ENCODE peak calls at places on chromosome 1, in eight cellular contexts. One of them, this sample, is unnamed.

GRCh38 chr1:67441183-67441582 is 11.0 kb upstream of the SERBP1 start:
- DNase-seq in breast epithelium: no peak
- DNase-seq in endothelial cell of umbilical vein: peak; percentile 80
- DNase-seq in H1: no peak
- DNase-seq in HepG2: peak; percentile 17
- DNase-seq in esophagus muscularis mucosa: no peak
- DNase-seq in HL-60: peak; percentile 53
- DNase-seq in stomach: peak; percentile 64
- DNase-seq in this sample: no peak

GRCh38 chr1:178020968-178021640 is 51.2 kb upstream of the SEC16B start:
- DNase-seq in breast epithelium: no peak
- DNase-seq in endothelial cell of umbilical vein: no peak
- DNase-seq in H1: no peak
- DNase-seq in HepG2: no peak
- DNase-seq in esophagus muscularis mucosa: no peak
- DNase-seq in HL-60: no peak
- DNase-seq in stomach: no peak
- DNase-seq in this sample: no peak

GRCh38 chr1:60847855-60848582 is 234.3 kb upstream of the NFIA start:
- DNase-seq in breast epithelium: no peak
- DNase-seq in endothelial cell of umbilical vein: no peak
- DNase-seq in H1: no peak
- DNase-seq in HepG2: no peak
- DNase-seq in esophagus muscularis mucosa: no peak
- DNase-seq in HL-60: no peak
- DNase-seq in stomach: no peak
- DNase-seq in this sample: no peak

GRCh38 chr1:24575905-24576587 is 20.2 kb downstream of the NCMAP start:
- DNase-seq in breast epithelium: no peak
- DNase-seq in endothelial cell of umbilical vein: no peak
- DNase-seq in H1: no peak
- DNase-seq in HepG2: no peak
- DNase-seq in esophagus muscularis mucosa: no peak
- DNase-seq in HL-60: no peak
- DNase-seq in stomach: peak; percentile 76
- DNase-seq in this sample: no peak

GRCh38 chr1:59952065-59952464 is 25.5 kb upstream of the CYP2J2 start:
- DNase-seq in breast epithelium: no peak
- DNase-seq in endothelial cell of umbilical vein: no peak
- DNase-seq in H1: no peak
- DNase-seq in HepG2: peak; percentile 12
- DNase-seq in esophagus muscularis mucosa: no peak
- DNase-seq in HL-60: no peak
- DNase-seq in stomach: no peak
- DNase-seq in this sample: no peak

GRCh38 chr1:46581685-46582455 is 22.2 kb downstream of the MKNK1 start:
- DNase-seq in breast epithelium: no peak
- DNase-seq in endothelial cell of umbilical vein: no peak
- DNase-seq in H1: no peak
- DNase-seq in HepG2: no peak
- DNase-seq in esophagus muscularis mucosa: no peak
- DNase-seq in HL-60: peak; percentile 85
- DNase-seq in stomach: no peak
- DNase-seq in this sample: no peak

GRCh38 chr1:168879906-168880734 is 151.1 kb upstream of the DPT start:
- DNase-seq in breast epithelium: no peak
- DNase-seq in endothelial cell of umbilical vein: peak; percentile 8
- DNase-seq in H1: no peak
- DNase-seq in HepG2: no peak
- DNase-seq in esophagus muscularis mucosa: no peak
- DNase-seq in HL-60: no peak
- DNase-seq in stomach: no peak
- DNase-seq in this sample: no peak

GRCh38 chr1:208267896-208268295 is 23.7 kb upstream of the PLXNA2 start:
- DNase-seq in breast epithelium: no peak
- DNase-seq in endothelial cell of umbilical vein: no peak
- DNase-seq in H1: no peak
- DNase-seq in HepG2: no peak
- DNase-seq in esophagus muscularis mucosa: no peak
- DNase-seq in HL-60: no peak
- DNase-seq in stomach: no peak
- DNase-seq in this sample: no peak

GRCh38 chr1:231934797-231935196 is 308.2 kb downstream of the DISC1 start:
- DNase-seq in breast epithelium: no peak
- DNase-seq in endothelial cell of umbilical vein: peak; percentile 33
- DNase-seq in H1: no peak
- DNase-seq in HepG2: peak; percentile 87
- DNase-seq in esophagus muscularis mucosa: no peak
- DNase-seq in HL-60: no peak
- DNase-seq in stomach: no peak
- DNase-seq in this sample: no peak

GRCh38 chr1:90143522-90144050 is 148.7 kb downstream of the ZNF326 start:
- DNase-seq in breast epithelium: no peak
- DNase-seq in endothelial cell of umbilical vein: no peak
- DNase-seq in H1: no peak
- DNase-seq in HepG2: no peak
- DNase-seq in esophagus muscularis mucosa: no peak
- DNase-seq in HL-60: no peak
- DNase-seq in stomach: no peak
- DNase-seq in this sample: no peak

GRCh38 chr1:177567393-177567792 is 396.6 kb downstream of the BRINP2 start:
- DNase-seq in breast epithelium: no peak
- DNase-seq in endothelial cell of umbilical vein: no peak
- DNase-seq in H1: no peak
- DNase-seq in HepG2: peak; percentile 2
- DNase-seq in esophagus muscularis mucosa: no peak
- DNase-seq in HL-60: no peak
- DNase-seq in stomach: no peak
- DNase-seq in this sample: no peak

GRCh38 chr1:77825356-77825709 is 45.9 kb downstream of the MIGA1 start:
- DNase-seq in breast epithelium: no peak
- DNase-seq in endothelial cell of umbilical vein: peak; percentile 76
- DNase-seq in H1: no peak
- DNase-seq in HepG2: peak; percentile 44
- DNase-seq in esophagus muscularis mucosa: no peak
- DNase-seq in HL-60: peak; percentile 75
- DNase-seq in stomach: peak; percentile 45
- DNase-seq in this sample: no peak

GRCh38 chr1:116461723-116462122 is 88.7 kb downstream of the ATP1A1 start:
- DNase-seq in breast epithelium: no peak
- DNase-seq in endothelial cell of umbilical vein: no peak
- DNase-seq in H1: no peak
- DNase-seq in HepG2: no peak
- DNase-seq in esophagus muscularis mucosa: peak; percentile 53
- DNase-seq in HL-60: no peak
- DNase-seq in stomach: no peak
- DNase-seq in this sample: no peak

GRCh38 chr1:71294178-71294577 is 213.3 kb upstream of the ZRANB2 start:
- DNase-seq in breast epithelium: no peak
- DNase-seq in endothelial cell of umbilical vein: no peak
- DNase-seq in H1: no peak
- DNase-seq in HepG2: no peak
- DNase-seq in esophagus muscularis mucosa: no peak
- DNase-seq in HL-60: no peak
- DNase-seq in stomach: no peak
- DNase-seq in this sample: no peak

GRCh38 chr1:53016705-53017104 is 45.3 kb upstream of the PODN start:
- DNase-seq in breast epithelium: no peak
- DNase-seq in endothelial cell of umbilical vein: no peak
- DNase-seq in H1: no peak
- DNase-seq in HepG2: no peak
- DNase-seq in esophagus muscularis mucosa: no peak
- DNase-seq in HL-60: no peak
- DNase-seq in stomach: no peak
- DNase-seq in this sample: no peak

GRCh38 chr1:223711173-223711572 is 1.2 kb upstream of the CAPN2 start:
- DNase-seq in breast epithelium: no peak
- DNase-seq in endothelial cell of umbilical vein: no peak
- DNase-seq in H1: no peak
- DNase-seq in HepG2: no peak
- DNase-seq in esophagus muscularis mucosa: no peak
- DNase-seq in HL-60: no peak
- DNase-seq in stomach: peak; percentile 60
- DNase-seq in this sample: no peak

GRCh38 chr1:108877324-108877812 is 583 bp downstream of the GPSM2 start:
- DNase-seq in breast epithelium: no peak
- DNase-seq in endothelial cell of umbilical vein: peak; percentile 55
- DNase-seq in H1: no peak
- DNase-seq in HepG2: no peak
- DNase-seq in esophagus muscularis mucosa: peak; percentile 89
- DNase-seq in HL-60: no peak
- DNase-seq in stomach: no peak
- DNase-seq in this sample: no peak

GRCh38 chr1:186741640-186742039 is 61.4 kb upstream of the PTGS2 start:
- DNase-seq in breast epithelium: no peak
- DNase-seq in endothelial cell of umbilical vein: no peak
- DNase-seq in H1: no peak
- DNase-seq in HepG2: no peak
- DNase-seq in esophagus muscularis mucosa: no peak
- DNase-seq in HL-60: no peak
- DNase-seq in stomach: no peak
- DNase-seq in this sample: no peak

GRCh38 chr1:224380003-224380402 is 23.3 kb downstream of the CNIH4 start:
- DNase-seq in breast epithelium: no peak
- DNase-seq in endothelial cell of umbilical vein: no peak
- DNase-seq in H1: no peak
- DNase-seq in HepG2: no peak
- DNase-seq in esophagus muscularis mucosa: no peak
- DNase-seq in HL-60: peak; percentile 85
- DNase-seq in stomach: no peak
- DNase-seq in this sample: no peak

GRCh38 chr1:170659404-170660035 is 4.4 kb upstream of the PRRX1 start:
- DNase-seq in breast epithelium: no peak
- DNase-seq in endothelial cell of umbilical vein: no peak
- DNase-seq in H1: no peak
- DNase-seq in HepG2: no peak
- DNase-seq in esophagus muscularis mucosa: no peak
- DNase-seq in HL-60: no peak
- DNase-seq in stomach: no peak
- DNase-seq in this sample: no peak

GRCh38 chr1:117147856-117148588 is 26.5 kb upstream of the TRIM45 start:
- DNase-seq in breast epithelium: peak; percentile 54
- DNase-seq in endothelial cell of umbilical vein: no peak
- DNase-seq in H1: no peak
- DNase-seq in HepG2: no peak
- DNase-seq in esophagus muscularis mucosa: no peak
- DNase-seq in HL-60: no peak
- DNase-seq in stomach: no peak
- DNase-seq in this sample: no peak

GRCh38 chr1:162142968-162143367 is 73.5 kb downstream of the NOS1AP start:
- DNase-seq in breast epithelium: no peak
- DNase-seq in endothelial cell of umbilical vein: no peak
- DNase-seq in H1: no peak
- DNase-seq in HepG2: no peak
- DNase-seq in esophagus muscularis mucosa: no peak
- DNase-seq in HL-60: no peak
- DNase-seq in stomach: no peak
- DNase-seq in this sample: no peak

GRCh38 chr1:226185153-226186036 is 1.1 kb downstream of the ACBD3 start:
- DNase-seq in breast epithelium: no peak
- DNase-seq in endothelial cell of umbilical vein: peak; percentile 48
- DNase-seq in H1: no peak
- DNase-seq in HepG2: no peak
- DNase-seq in esophagus muscularis mucosa: no peak
- DNase-seq in HL-60: no peak
- DNase-seq in stomach: no peak
- DNase-seq in this sample: no peak

GRCh38 chr1:21297975-21298374 is 7.7 kb upstream of the ECE1 start:
- DNase-seq in breast epithelium: no peak
- DNase-seq in endothelial cell of umbilical vein: no peak
- DNase-seq in H1: no peak
- DNase-seq in HepG2: no peak
- DNase-seq in esophagus muscularis mucosa: no peak
- DNase-seq in HL-60: no peak
- DNase-seq in stomach: no peak
- DNase-seq in this sample: no peak

GRCh38 chr1:56526571-56527174 is 52.7 kb downstream of the PLPP3 start:
- DNase-seq in breast epithelium: no peak
- DNase-seq in endothelial cell of umbilical vein: no peak
- DNase-seq in H1: no peak
- DNase-seq in HepG2: no peak
- DNase-seq in esophagus muscularis mucosa: no peak
- DNase-seq in HL-60: no peak
- DNase-seq in stomach: no peak
- DNase-seq in this sample: no peak

GRCh38 chr1:210655511-210655910 is 326.8 kb downstream of the HHAT start:
- DNase-seq in breast epithelium: no peak
- DNase-seq in endothelial cell of umbilical vein: no peak
- DNase-seq in H1: no peak
- DNase-seq in HepG2: no peak
- DNase-seq in esophagus muscularis mucosa: no peak
- DNase-seq in HL-60: no peak
- DNase-seq in stomach: no peak
- DNase-seq in this sample: no peak

GRCh38 chr1:52063192-52063591 is 7.1 kb downstream of the BTF3L4 start:
- DNase-seq in breast epithelium: no peak
- DNase-seq in endothelial cell of umbilical vein: no peak
- DNase-seq in H1: no peak
- DNase-seq in HepG2: no peak
- DNase-seq in esophagus muscularis mucosa: no peak
- DNase-seq in HL-60: no peak
- DNase-seq in stomach: no peak
- DNase-seq in this sample: no peak

GRCh38 chr1:107572674-107573205 is 392.2 kb downstream of the VAV3 start:
- DNase-seq in breast epithelium: no peak
- DNase-seq in endothelial cell of umbilical vein: no peak
- DNase-seq in H1: no peak
- DNase-seq in HepG2: no peak
- DNase-seq in esophagus muscularis mucosa: no peak
- DNase-seq in HL-60: no peak
- DNase-seq in stomach: no peak
- DNase-seq in this sample: no peak
- H3K27ac ChIP-seq in breast epithelium: peak overlapping the region; percentile 73
- H3K27ac ChIP-seq in endothelial cell of umbilical vein: no peak overlapping the region
- H3K27ac ChIP-seq in H1: no peak overlapping the region
- H3K27ac ChIP-seq in HepG2: no peak overlapping the region
- H3K27ac ChIP-seq in esophagus muscularis mucosa: peak overlapping the region; percentile 76
- H3K27ac ChIP-seq in HL-60: no peak overlapping the region
- H3K27ac ChIP-seq in stomach: no peak overlapping the region
- H3K27ac ChIP-seq in this sample: peak overlapping the region; percentile 13

GRCh38 chr1:2404142-2404889 is 8.0 kb downstream of the PEX10 start:
- DNase-seq in breast epithelium: no peak
- DNase-seq in endothelial cell of umbilical vein: no peak
- DNase-seq in H1: no peak
- DNase-seq in HepG2: no peak
- DNase-seq in esophagus muscularis mucosa: no peak
- DNase-seq in HL-60: no peak
- DNase-seq in stomach: no peak
- DNase-seq in this sample: no peak
- TF ChIP-seq POLR2AphosphoS5 in breast epithelium: no peak
- TF ChIP-seq POLR2AphosphoS5 in endothelial cell of umbilical vein: no peak
- TF ChIP-seq POLR2AphosphoS5 in H1: peak; percentile 24
- TF ChIP-seq POLR2AphosphoS5 in HepG2: peak; percentile 21
- TF ChIP-seq POLR2AphosphoS5 in esophagus muscularis mucosa: no peak
- TF ChIP-seq POLR2AphosphoS5 in HL-60: no peak
- TF ChIP-seq POLR2AphosphoS5 in stomach: no peak
- TF ChIP-seq POLR2AphosphoS5 in this sample: no peak

GRCh38 chr1:234911787-234912186 is 216.8 kb downstream of the TOMM20 start:
- DNase-seq in breast epithelium: no peak
- DNase-seq in endothelial cell of umbilical vein: peak; percentile 87
- DNase-seq in H1: no peak
- DNase-seq in HepG2: no peak
- DNase-seq in esophagus muscularis mucosa: no peak
- DNase-seq in HL-60: no peak
- DNase-seq in stomach: no peak
- DNase-seq in this sample: peak; percentile 63
- H3K27ac ChIP-seq in breast epithelium: peak overlapping the region; percentile 3
- H3K27ac ChIP-seq in endothelial cell of umbilical vein: peak overlapping the region; percentile 51
- H3K27ac ChIP-seq in H1: no peak overlapping the region
- H3K27ac ChIP-seq in HepG2: no peak overlapping the region
- H3K27ac ChIP-seq in esophagus muscularis mucosa: peak overlapping the region; percentile 76
- H3K27ac ChIP-seq in HL-60: no peak overlapping the region
- H3K27ac ChIP-seq in stomach: peak overlapping the region; percentile 71
- H3K27ac ChIP-seq in this sample: no peak overlapping the region

GRCh38 chr1:201792534-201793305 is 36.2 kb upstream of the IPO9 start:
- DNase-seq in breast epithelium: peak; percentile 82
- DNase-seq in endothelial cell of umbilical vein: peak; percentile 86
- DNase-seq in H1: peak; percentile 87
- DNase-seq in HepG2: peak; percentile 56
- DNase-seq in esophagus muscularis mucosa: peak; percentile 96
- DNase-seq in HL-60: peak; percentile 61
- DNase-seq in stomach: peak; percentile 81
- DNase-seq in this sample: peak; percentile 88
- TF ChIP-seq POLR2AphosphoS5 in breast epithelium: peak; percentile 12
- TF ChIP-seq POLR2AphosphoS5 in endothelial cell of umbilical vein: peak; percentile 30
- TF ChIP-seq POLR2AphosphoS5 in H1: no peak
- TF ChIP-seq POLR2AphosphoS5 in HepG2: no peak
- TF ChIP-seq POLR2AphosphoS5 in esophagus muscularis mucosa: peak; percentile 54
- TF ChIP-seq POLR2AphosphoS5 in HL-60: no peak
- TF ChIP-seq POLR2AphosphoS5 in stomach: no peak
- TF ChIP-seq POLR2AphosphoS5 in this sample: no peak

This sample was measured in suprapubic skin.